ENCODE peak calls at places on chromosomes 11 and 22, in four cellular contexts. K is T-cell; E is activated CD4-positive, CD25-positive, alpha-beta regulatory T cell; M is NCI-H510A treated with DMSO at 0.1 percent for 48 hours. T is an unnamed sample.

GRCh38 chr11:96706761-96707160 is 316.9 kb downstream of the JRKL start:
- DNase-seq in M (no peak), E (no peak), K (no peak), T (no peak)

GRCh38 chr11:67465190-67465522 is 3.9 kb downstream of the TMEM134 start:
- DNase-seq in E (no peak), K (no peak), M (no peak), T (no peak)

GRCh38 chr11:46918087-46918751 is at the start of gene LRP4:
- DNase-seq in E (no peak), K (peak), M (no peak), T (peak)

GRCh38 chr11:43693731-43694130 is 13.2 kb downstream of the HSD17B12 start:
- DNase-seq in M (no peak), E (no peak), K (no peak), T (no peak)

GRCh38 chr11:74169736-74170458 is 905 bp downstream of the C2CD3 start:
- DNase-seq in E (no peak), M (peak), K (no peak), T (no peak)

GRCh38 chr11:32817181-32817842 is 12.4 kb upstream of the PRRG4 start:
- DNase-seq in M (no peak), K (no peak), E (no peak), T (no peak)

GRCh38 chr11:35553831-35554230 is 28.4 kb upstream of the PAMR1 start:
- DNase-seq in M (no peak), K (no peak), E (no peak), T (no peak)

GRCh38 chr11:67111261-67111660 is 7.8 kb upstream of the KDM2A start:
- DNase-seq in E (no peak), K (no peak), M (no peak), T (no peak)

GRCh38 chr11:8613036-8613435 is 19.0 kb upstream of the STK33 start:
- DNase-seq in M (no peak), E (no peak), K (no peak), T (no peak)

GRCh38 chr11:103395612-103396011 is 286.4 kb downstream of the DYNC2H1 start:
- DNase-seq in M (no peak), E (no peak), K (no peak), T (no peak)

GRCh38 chr11:2342981-2343380 is 34.1 kb upstream of the CD81 start:
- DNase-seq in E (no peak), K (no peak), M (no peak), T (no peak)

GRCh38 chr11:59545179-59546020 is 34.1 kb downstream of the OR4D9 start:
- DNase-seq in E (no peak), K (no peak), M (no peak), T (no peak)

GRCh38 chr11:44101098-44101497 is 5.6 kb downstream of the EXT2 start:
- DNase-seq in K (no peak), E (no peak), M (no peak), T (no peak)

GRCh38 chr11:6625156-6625831 is 6.1 kb upstream of the TPP1 start:
- DNase-seq in E (no peak), K (no peak), M (no peak), T (no peak)

GRCh38 chr22:31897842-31898241 is 46.5 kb upstream of the YWHAH start:
- DNase-seq in E (no peak), K (no peak), M (no peak), T (no peak)

GRCh38 chr22:41123151-41123550 is 30.8 kb downstream of the EP300 start:
- DNase-seq in E (no peak), K (no peak), M (no peak), T (no peak)

GRCh38 chr22:24134090-24134846 is 47.0 kb upstream of the SUSD2 start:
- DNase-seq in K (peak), E (no peak), M (no peak), T (peak)

GRCh38 chr22:39309881-39310714 is 9.3 kb downstream of the RPL3 start:
- DNase-seq in E (no peak), K (no peak), M (no peak), T (no peak)

GRCh38 chr11:112465433-112466024 is 204.9 kb upstream of the PLET1 start:
- DNase-seq in E (no peak), M (no peak), K (no peak), T (no peak)

GRCh38 chr22:40348025-40348658 is 1.8 kb downstream of the ADSL start:
- DNase-seq in E (peak), M (peak), K (peak), T (peak)

GRCh38 chr22:42844756-42845155 is 12.3 kb downstream of the ARFGAP3 start:
- DNase-seq in M (no peak), K (no peak), E (no peak), T (no peak)

GRCh38 chr11:85195934-85196333 is 431.2 kb downstream of the DLG2 start:
- DNase-seq in E (no peak), K (no peak), M (no peak), T (no peak)

GRCh38 chr11:92769125-92769524 is 200.3 kb upstream of the MTNR1B start:
- DNase-seq in E (no peak), M (no peak), K (no peak), T (no peak)

GRCh38 chr11:76769645-76770586 is 13.2 kb upstream of the TSKU start:
- DNase-seq in M (no peak), E (no peak), K (no peak), T (no peak)

GRCh38 chr11:28448186-28448585 is 340.0 kb downstream of the METTL15 start:
- DNase-seq in E (no peak), M (no peak), K (no peak), T (no peak)

GRCh38 chr11:3106736-3107524 is 49.7 kb upstream of the CARS1 start:
- DNase-seq in K (no peak), E (no peak), M (no peak), T (no peak)

GRCh38 chr11:12441081-12441801 is 63.9 kb downstream of the PARVA start:
- DNase-seq in M (no peak), E (no peak), K (no peak), T (no peak)

GRCh38 chr11:119823077-119823476 is 94.1 kb upstream of the NECTIN1 start:
- DNase-seq in K (no peak), E (no peak), M (no peak), T (no peak)

GRCh38 chr22:48754611-48755331 is 1072.9 kb downstream of the BRD1 start:
- DNase-seq in M (no peak), E (no peak), K (no peak), T (no peak)

GRCh38 chr11:36300651-36301050 is 4.6 kb downstream of the PRR5L start:
- DNase-seq in K (no peak), E (no peak), M (no peak), T (no peak)

GRCh38 chr11:104033134-104033533 is 3.3 kb upstream of the DDI1 start:
- DNase-seq in K (no peak), M (no peak), E (no peak), T (no peak)

GRCh38 chr11:123357990-123358827 is 71.9 kb upstream of the GRAMD1B start:
- DNase-seq in M (no peak), K (no peak), E (no peak), T (no peak)

GRCh38 chr22:27930246-27931060 is 11.4 kb upstream of the PITPNB start:
- DNase-seq in K (no peak), E (no peak), M (no peak), T (no peak)

GRCh38 chr11:33912405-33913361 is 20.8 kb upstream of the LMO2 start:
- DNase-seq in E (no peak), K (no peak), M (peak), T (no peak)

GRCh38 chr11:63999349-64000025 is 13.2 kb downstream of the OTUB1 start:
- DNase-seq in E (peak), M (no peak), K (peak), T (peak)

GRCh38 chr11:43687120-43687791 is 6.7 kb downstream of the HSD17B12 start:
- DNase-seq in M (no peak), K (no peak), E (no peak), T (no peak)

GRCh38 chr11:35944503-35945136 is 758 bp downstream of the LDLRAD3 start:
- DNase-seq in M (no peak), K (no peak), E (no peak), T (no peak)

GRCh38 chr11:117535201-117535869 is 207.7 kb downstream of the CEP164 start:
- DNase-seq in K (no peak), E (no peak), M (peak), T (no peak)

GRCh38 chr11:62372871-62373270 is 35.6 kb downstream of the ASRGL1 start:
- DNase-seq in K (no peak), E (no peak), M (no peak), T (no peak)

T was measured in memory B cell.